ENCODE peak calls at places on chromosomes 4 and X, in eight cellular contexts. One of them, this sample, is unnamed.

GRCh38 chr4:61277785-61278184 is 77.7 kb downstream of the ADGRL3 start:
- DNase-seq in ovary: no peak
- DNase-seq in NB4: no peak
- DNase-seq in tibial nerve: no peak
- DNase-seq in transverse colon: no peak
- DNase-seq in A549: no peak
- DNase-seq in heart left ventricle: no peak
- DNase-seq in sigmoid colon: no peak
- DNase-seq in this sample: no peak

GRCh38 chr4:5203309-5203708 is 152.0 kb downstream of the STK32B start:
- DNase-seq in A549: no peak
- DNase-seq in tibial nerve: no peak
- DNase-seq in heart left ventricle: no peak
- DNase-seq in ovary: no peak
- DNase-seq in sigmoid colon: no peak
- DNase-seq in NB4: no peak
- DNase-seq in transverse colon: no peak
- DNase-seq in this sample: no peak

GRCh38 chrX:66498672-66499296 is 140.1 kb downstream of the EDA2R start:
- DNase-seq in sigmoid colon: no peak
- DNase-seq in A549: no peak
- DNase-seq in tibial nerve: no peak
- DNase-seq in transverse colon: no peak
- DNase-seq in ovary: no peak
- DNase-seq in heart left ventricle: no peak
- DNase-seq in NB4: no peak
- DNase-seq in this sample: no peak

GRCh38 chr4:154189346-154189745 is 302.3 kb downstream of the DCHS2 start:
- DNase-seq in NB4: no peak
- DNase-seq in transverse colon: no peak
- DNase-seq in sigmoid colon: no peak
- DNase-seq in tibial nerve: no peak
- DNase-seq in ovary: no peak
- DNase-seq in heart left ventricle: no peak
- DNase-seq in A549: no peak
- DNase-seq in this sample: no peak

GRCh38 chr4:23962462-23962861 is 72.6 kb upstream of the PPARGC1A start:
- DNase-seq in sigmoid colon: no peak
- DNase-seq in A549: no peak
- DNase-seq in transverse colon: no peak
- DNase-seq in ovary: no peak
- DNase-seq in NB4: no peak
- DNase-seq in tibial nerve: no peak
- DNase-seq in heart left ventricle: no peak
- DNase-seq in this sample: no peak

GRCh38 chrX:119410027-119410819 is 11.1 kb downstream of the SLC25A43 start:
- DNase-seq in heart left ventricle: peak
- DNase-seq in ovary: peak
- DNase-seq in NB4: no peak
- DNase-seq in sigmoid colon: peak
- DNase-seq in A549: peak
- DNase-seq in tibial nerve: peak
- DNase-seq in transverse colon: peak
- DNase-seq in this sample: peak

GRCh38 chrX:270848-271367 is 10.3 kb upstream of the PLCXD1 start:
- DNase-seq in heart left ventricle: peak
- DNase-seq in ovary: no peak
- DNase-seq in A549: no peak
- DNase-seq in tibial nerve: no peak
- DNase-seq in transverse colon: no peak
- DNase-seq in sigmoid colon: peak
- DNase-seq in NB4: no peak
- DNase-seq in this sample: peak

GRCh38 chr4:169048867-169049266 is 38.8 kb upstream of the CBR4 start:
- DNase-seq in A549: no peak
- DNase-seq in tibial nerve: no peak
- DNase-seq in NB4: no peak
- DNase-seq in ovary: no peak
- DNase-seq in sigmoid colon: no peak
- DNase-seq in transverse colon: no peak
- DNase-seq in heart left ventricle: no peak
- DNase-seq in this sample: no peak

GRCh38 chr4:40210776-40211175 is 13.9 kb downstream of the RHOH start:
- DNase-seq in NB4: no peak
- DNase-seq in tibial nerve: no peak
- DNase-seq in transverse colon: no peak
- DNase-seq in heart left ventricle: no peak
- DNase-seq in sigmoid colon: no peak
- DNase-seq in ovary: no peak
- DNase-seq in A549: no peak
- DNase-seq in this sample: no peak

GRCh38 chrX:43551590-43551989 is 104.5 kb upstream of the MAOA start:
- DNase-seq in A549: no peak
- DNase-seq in sigmoid colon: no peak
- DNase-seq in transverse colon: no peak
- DNase-seq in ovary: no peak
- DNase-seq in heart left ventricle: no peak
- DNase-seq in NB4: no peak
- DNase-seq in tibial nerve: no peak
- DNase-seq in this sample: no peak

GRCh38 chr4:107997001-107997788 is 7.5 kb downstream of the HADH start:
- DNase-seq in tibial nerve: no peak
- DNase-seq in transverse colon: no peak
- DNase-seq in ovary: no peak
- DNase-seq in heart left ventricle: peak
- DNase-seq in sigmoid colon: peak
- DNase-seq in A549: no peak
- DNase-seq in NB4: no peak
- DNase-seq in this sample: no peak

GRCh38 chrX:2974946-2975345 is 31.4 kb upstream of the ARSH start:
- DNase-seq in sigmoid colon: no peak
- DNase-seq in A549: no peak
- DNase-seq in transverse colon: no peak
- DNase-seq in ovary: no peak
- DNase-seq in heart left ventricle: no peak
- DNase-seq in tibial nerve: no peak
- DNase-seq in NB4: no peak
- DNase-seq in this sample: no peak

GRCh38 chr4:143514432-143514831 is 930 bp downstream of the SMARCA5 start:
- DNase-seq in ovary: peak
- DNase-seq in tibial nerve: peak
- DNase-seq in transverse colon: peak
- DNase-seq in heart left ventricle: peak
- DNase-seq in A549: peak
- DNase-seq in NB4: peak
- DNase-seq in sigmoid colon: peak
- DNase-seq in this sample: peak

GRCh38 chr4:119113033-119113655 is 22.5 kb upstream of the MYOZ2 start:
- DNase-seq in heart left ventricle: no peak
- DNase-seq in transverse colon: no peak
- DNase-seq in sigmoid colon: no peak
- DNase-seq in NB4: peak
- DNase-seq in A549: peak
- DNase-seq in tibial nerve: no peak
- DNase-seq in ovary: no peak
- DNase-seq in this sample: no peak

GRCh38 chr4:146930673-146931072 is 15.0 kb downstream of the TTC29 start:
- DNase-seq in transverse colon: no peak
- DNase-seq in heart left ventricle: no peak
- DNase-seq in A549: no peak
- DNase-seq in NB4: no peak
- DNase-seq in tibial nerve: no peak
- DNase-seq in ovary: no peak
- DNase-seq in sigmoid colon: no peak
- DNase-seq in this sample: no peak

GRCh38 chr4:8912089-8912455 is 40.4 kb upstream of the HMX1 start:
- DNase-seq in tibial nerve: no peak
- DNase-seq in heart left ventricle: no peak
- DNase-seq in ovary: no peak
- DNase-seq in NB4: no peak
- DNase-seq in sigmoid colon: no peak
- DNase-seq in A549: no peak
- DNase-seq in transverse colon: no peak
- DNase-seq in this sample: no peak

GRCh38 chr4:3783691-3784306 is 17.6 kb downstream of the ADRA2C start:
- DNase-seq in ovary: no peak
- DNase-seq in sigmoid colon: no peak
- DNase-seq in heart left ventricle: no peak
- DNase-seq in tibial nerve: no peak
- DNase-seq in A549: peak
- DNase-seq in NB4: no peak
- DNase-seq in transverse colon: no peak
- DNase-seq in this sample: no peak

GRCh38 chr4:93688978-93689377 is 139.6 kb upstream of the ATOH1 start:
- DNase-seq in ovary: no peak
- DNase-seq in sigmoid colon: no peak
- DNase-seq in NB4: no peak
- DNase-seq in heart left ventricle: no peak
- DNase-seq in transverse colon: no peak
- DNase-seq in tibial nerve: no peak
- DNase-seq in A549: no peak
- DNase-seq in this sample: no peak

GRCh38 chr4:59969909-59970308 is 1230.2 kb upstream of the ADGRL3 start:
- DNase-seq in NB4: no peak
- DNase-seq in transverse colon: no peak
- DNase-seq in heart left ventricle: peak
- DNase-seq in A549: no peak
- DNase-seq in tibial nerve: no peak
- DNase-seq in ovary: no peak
- DNase-seq in sigmoid colon: no peak
- DNase-seq in this sample: no peak

GRCh38 chr4:22315643-22316042 is 200.2 kb downstream of the ADGRA3 start:
- DNase-seq in A549: no peak
- DNase-seq in NB4: peak
- DNase-seq in tibial nerve: no peak
- DNase-seq in transverse colon: no peak
- DNase-seq in ovary: no peak
- DNase-seq in sigmoid colon: no peak
- DNase-seq in heart left ventricle: no peak
- DNase-seq in this sample: no peak
- TF ChIP-seq CTCF in A549: no peak
- TF ChIP-seq CTCF in NB4: no peak
- TF ChIP-seq CTCF in tibial nerve: no peak
- TF ChIP-seq CTCF in transverse colon: no peak
- TF ChIP-seq CTCF in ovary: no peak
- TF ChIP-seq CTCF in sigmoid colon: no peak
- TF ChIP-seq CTCF in heart left ventricle: no peak
- TF ChIP-seq CTCF in this sample: no peak

GRCh38 chr4:76689079-76689817 is 208.7 kb downstream of the SOWAHB start:
- DNase-seq in heart left ventricle: peak
- DNase-seq in NB4: no peak
- DNase-seq in A549: peak
- DNase-seq in sigmoid colon: no peak
- DNase-seq in tibial nerve: no peak
- DNase-seq in ovary: peak
- DNase-seq in transverse colon: peak
- DNase-seq in this sample: peak
- TF ChIP-seq POLR2A in heart left ventricle: no peak
- TF ChIP-seq POLR2A in NB4: no peak
- TF ChIP-seq POLR2A in A549: peak
- TF ChIP-seq POLR2A in sigmoid colon: no peak
- TF ChIP-seq POLR2A in tibial nerve: peak
- TF ChIP-seq POLR2A in ovary: no peak
- TF ChIP-seq POLR2A in transverse colon: peak
- TF ChIP-seq POLR2A in this sample: no peak

GRCh38 chrX:47200385-47201150 is 6.9 kb downstream of the UBA1 start:
- DNase-seq in tibial nerve: peak
- DNase-seq in NB4: no peak
- DNase-seq in transverse colon: peak
- DNase-seq in ovary: no peak
- DNase-seq in heart left ventricle: no peak
- DNase-seq in sigmoid colon: no peak
- DNase-seq in A549: peak
- DNase-seq in this sample: no peak
- TF ChIP-seq CTCF in tibial nerve: no peak
- TF ChIP-seq CTCF in NB4: no peak
- TF ChIP-seq CTCF in transverse colon: peak
- TF ChIP-seq CTCF in ovary: no peak
- TF ChIP-seq CTCF in heart left ventricle: no peak
- TF ChIP-seq CTCF in sigmoid colon: no peak
- TF ChIP-seq CTCF in A549: no peak
- TF ChIP-seq CTCF in this sample: no peak

GRCh38 chrX:74419861-74420193 is 1.5 kb upstream of the SLC16A2 start:
- DNase-seq in transverse colon: no peak
- DNase-seq in heart left ventricle: no peak
- DNase-seq in NB4: no peak
- DNase-seq in sigmoid colon: no peak
- DNase-seq in A549: no peak
- DNase-seq in tibial nerve: no peak
- DNase-seq in ovary: no peak
- DNase-seq in this sample: peak

GRCh38 chrX:74422576-74423288 is 1.4 kb downstream of the SLC16A2 start:
- DNase-seq in sigmoid colon: peak
- DNase-seq in heart left ventricle: peak
- DNase-seq in A549: no peak
- DNase-seq in NB4: peak
- DNase-seq in transverse colon: peak
- DNase-seq in tibial nerve: peak
- DNase-seq in ovary: peak
- DNase-seq in this sample: peak

GRCh38 chrX:74422029-74422352 is 698 bp downstream of the SLC16A2 start:
- DNase-seq in ovary: peak
- DNase-seq in heart left ventricle: no peak
- DNase-seq in NB4: peak
- DNase-seq in sigmoid colon: no peak
- DNase-seq in transverse colon: no peak
- DNase-seq in tibial nerve: no peak
- DNase-seq in A549: no peak
- DNase-seq in this sample: peak

GRCh38 chrX:74421181-74422028 is at the start of gene SLC16A2:
- DNase-seq in NB4: peak
- DNase-seq in tibial nerve: peak
- DNase-seq in sigmoid colon: peak
- DNase-seq in A549: peak
- DNase-seq in transverse colon: peak
- DNase-seq in ovary: peak
- DNase-seq in heart left ventricle: peak
- DNase-seq in this sample: peak

DNA sequence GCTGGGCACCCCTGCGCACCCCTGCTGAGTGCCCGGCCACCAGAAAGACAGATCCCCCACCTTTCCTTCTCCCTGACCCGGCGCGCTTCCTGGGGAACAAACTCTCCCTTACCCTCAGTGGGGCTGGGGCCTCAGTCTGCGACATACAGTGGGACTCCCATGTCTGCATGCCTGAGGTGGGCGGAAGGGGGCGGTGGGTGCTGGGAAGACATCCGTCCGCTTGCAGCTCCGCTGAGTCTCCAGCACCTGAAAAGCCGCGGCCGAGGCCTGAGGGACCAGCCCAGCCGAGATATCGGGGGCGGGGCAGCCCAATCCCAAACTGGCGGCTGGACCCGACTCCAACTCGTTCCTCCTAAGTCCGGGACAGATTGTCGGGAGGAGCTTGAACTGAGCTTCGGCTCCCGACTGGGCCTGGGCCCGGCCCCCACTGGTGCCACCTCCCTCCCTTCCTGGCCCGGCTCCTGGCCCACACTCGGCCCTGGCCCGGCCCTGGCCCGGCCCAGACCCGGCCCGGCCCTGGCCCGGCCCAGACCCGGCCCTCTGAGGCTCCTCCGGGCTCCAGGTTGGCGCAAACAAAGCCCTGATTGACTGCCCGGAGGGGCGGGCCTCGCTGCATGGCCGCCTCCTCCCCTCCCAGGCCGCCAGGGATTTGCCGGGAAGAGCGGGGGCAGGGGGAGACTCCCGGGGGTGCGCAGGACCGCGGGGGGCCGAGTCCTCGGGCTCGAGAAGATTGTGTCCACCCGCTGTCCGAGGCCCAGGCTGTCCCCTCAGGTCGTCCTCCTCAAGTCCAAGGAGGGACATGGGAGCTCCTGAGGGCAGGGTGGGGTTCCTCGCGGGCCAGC is 878 bp upstream of the SLC16A2 start:
- DNase-seq in heart left ventricle: peak
- DNase-seq in ovary: peak
- DNase-seq in A549: peak
- DNase-seq in sigmoid colon: peak
- DNase-seq in tibial nerve: peak
- DNase-seq in NB4: peak
- DNase-seq in transverse colon: peak
- DNase-seq in this sample: peak
- TF ChIP-seq POLR2A in heart left ventricle: peak
- TF ChIP-seq POLR2A in ovary: peak
- TF ChIP-seq POLR2A in A549: no peak
- TF ChIP-seq POLR2A in sigmoid colon: no peak
- TF ChIP-seq POLR2A in tibial nerve: peak
- TF ChIP-seq POLR2A in NB4: no peak
- TF ChIP-seq POLR2A in transverse colon: peak
- TF ChIP-seq POLR2A in this sample: no peak